ENCODE peak calls at places on chromosomes 5 and 9, in four cellular contexts. E is GM13977, F is iris pigment epithelial cell, J is HT-29. S is an unnamed sample.

GRCh38 chr5:34789021-34789531 is 49.9 kb upstream of the TTC23L start:
- DNase-seq in E (no peak), F (peak), J (no peak), S (no peak)

GRCh38 chr5:58300346-58300745 is 159.5 kb downstream of the PLK2 start:
- DNase-seq in E (no peak), F (no peak), J (no peak), S (no peak)

GRCh38 chr9:124884376-124884775 is 22.4 kb downstream of the ARPC5L start:
- DNase-seq in E (no peak), F (no peak), J (no peak), S (no peak)

GRCh38 chr5:66882592-66883227 is 286.5 kb downstream of the MAST4 start:
- DNase-seq in E (peak), F (peak), J (peak), S (no peak)

GRCh38 chr9:33619666-33620404 is 95.8 kb downstream of the ANKRD18B start:
- DNase-seq in E (no peak), F (peak), J (peak), S (no peak)

GRCh38 chr5:167794121-167794520 is 497.3 kb upstream of the WWC1 start:
- DNase-seq in E (no peak), F (no peak), J (no peak), S (no peak)

GRCh38 chr9:113621309-113621791 is 157.8 kb downstream of the RGS3 start:
- DNase-seq in E (no peak), F (peak), J (no peak), S (no peak)

GRCh38 chr5:90881626-90882150 is 323.1 kb downstream of the ADGRV1 start:
- DNase-seq in E (no peak), F (no peak), J (no peak), S (no peak)

GRCh38 chr9:33687779-33688178 is 107.6 kb upstream of the PRSS3 start:
- DNase-seq in E (no peak), F (peak), J (peak), S (no peak)